ENCODE peak calls at places on chromosomes 13 and 19, in six cellular contexts. J, L, F, V, W and C are unnamed samples.

GRCh38 chr19:7497292-7497691 is 8.5 kb upstream of the PEX11G start:
- DNase-seq in J (no peak), L (no peak), F (no peak), V (no peak), W (no peak), C (no peak)

GRCh38 chr19:19482785-19483625 is 32.3 kb downstream of the TSSK6 start:
- DNase-seq in J (no peak), L (no peak), F (no peak), V (no peak), W (no peak), C (no peak)

GRCh38 chr19:44627631-44628030 is 14.3 kb downstream of the IGSF23 start:
- DNase-seq in J (no peak), L (no peak), F (no peak), V (no peak), W (no peak), C (no peak)

GRCh38 chr19:38336638-38337359 is 1.2 kb downstream of the CATSPERG start:
- DNase-seq in J (peak; percentile 95), L (peak; percentile 97), F (peak; percentile 93), V (peak; percentile 93), W (peak; percentile 91), C (peak; percentile 96)

GRCh38 chr13:113598081-113598410 is 13.5 kb downstream of the TFDP1 start:
- DNase-seq in J (no peak), L (no peak), F (peak; percentile 13), V (no peak), W (no peak), C (no peak)

GRCh38 chr19:58261600-58261967 is 17.2 kb upstream of the ZNF8 start:
- DNase-seq in J (no peak), L (no peak), F (no peak), V (no peak), W (no peak), C (no peak)

GRCh38 chr13:75830842-75831241 is 194.7 kb downstream of the LMO7 start:
- DNase-seq in J (no peak), L (no peak), F (no peak), V (no peak), W (no peak), C (no peak)

GRCh38 chr19:39177736-39178135 is 19.0 kb upstream of the NCCRP1 start:
- DNase-seq in J (no peak), L (no peak), F (no peak), V (no peak), W (no peak), C (no peak)

GRCh38 chr19:39363909-39364457 is 21.8 kb downstream of the SAMD4B start:
- DNase-seq in J (no peak), L (no peak), F (peak; percentile 58), V (no peak), W (no peak), C (peak; percentile 47)

GRCh38 chr13:44930907-44931676 is 58.2 kb downstream of the NUFIP1 start:
- DNase-seq in J (no peak), L (no peak), F (no peak), V (peak; percentile 25), W (no peak), C (peak; percentile 35)

GRCh38 chr19:51743405-51743804 is 8.3 kb downstream of the FPR1 start:
- DNase-seq in J (no peak), L (no peak), F (no peak), V (no peak), W (no peak), C (no peak)

GRCh38 chr19:30437869-30438268 is 65.7 kb downstream of the ZNF536 start:
- DNase-seq in J (no peak), L (no peak), F (no peak), V (no peak), W (no peak), C (no peak)